ENCODE peak calls at places on chromosomes 1 and 21, in four cellular contexts. One of them, this sample, is unnamed.

GRCh38 chr1:62746086-62746808 is 37.7 kb upstream of the ATG4C start:
- DNase-seq in left ventricle myocardium inferior: no peak
- DNase-seq in body of pancreas: no peak
- DNase-seq in psoas muscle: no peak
- DNase-seq in this sample: no peak

GRCh38 chr1:20371411-20371810 is 80.7 kb downstream of the VWA5B1 start:
- DNase-seq in left ventricle myocardium inferior: no peak
- DNase-seq in body of pancreas: no peak
- DNase-seq in psoas muscle: no peak
- DNase-seq in this sample: no peak

GRCh38 chr1:241963722-241964121 is 6.2 kb downstream of the BECN2 start:
- DNase-seq in left ventricle myocardium inferior: no peak
- DNase-seq in body of pancreas: no peak
- DNase-seq in psoas muscle: no peak
- DNase-seq in this sample: no peak

GRCh38 chr1:29684141-29684540 is 447.8 kb downstream of the PTPRU start:
- DNase-seq in left ventricle myocardium inferior: no peak
- DNase-seq in body of pancreas: no peak
- DNase-seq in psoas muscle: peak; percentile 34
- DNase-seq in this sample: peak; percentile 23

GRCh38 chr1:200198247-200198646 is 170.7 kb downstream of the NR5A2 start:
- DNase-seq in left ventricle myocardium inferior: no peak
- DNase-seq in body of pancreas: no peak
- DNase-seq in psoas muscle: no peak
- DNase-seq in this sample: no peak

GRCh38 chr1:67144696-67145095 is 9.9 kb upstream of the C1orf141 start:
- DNase-seq in left ventricle myocardium inferior: no peak
- DNase-seq in body of pancreas: no peak
- DNase-seq in psoas muscle: no peak
- DNase-seq in this sample: no peak

GRCh38 chr1:233238884-233239432 is 56.6 kb downstream of the PCNX2 start:
- DNase-seq in left ventricle myocardium inferior: no peak
- DNase-seq in body of pancreas: no peak
- DNase-seq in psoas muscle: no peak
- DNase-seq in this sample: no peak

GRCh38 chr1:162236622-162237021 is 140.0 kb downstream of the SPATA46 start:
- DNase-seq in left ventricle myocardium inferior: no peak
- DNase-seq in body of pancreas: no peak
- DNase-seq in psoas muscle: no peak
- DNase-seq in this sample: no peak

GRCh38 chr21:17949395-17949794 is 130.2 kb upstream of the C21orf91 start:
- DNase-seq in left ventricle myocardium inferior: no peak
- DNase-seq in body of pancreas: no peak
- DNase-seq in psoas muscle: no peak
- DNase-seq in this sample: no peak

GRCh38 chr1:245388687-245389086 is 233.9 kb downstream of the KIF26B start:
- DNase-seq in left ventricle myocardium inferior: no peak
- DNase-seq in body of pancreas: no peak
- DNase-seq in psoas muscle: no peak
- DNase-seq in this sample: no peak

GRCh38 chr21:41438425-41439113 is 12.5 kb downstream of the MX1 start:
- DNase-seq in left ventricle myocardium inferior: no peak
- DNase-seq in body of pancreas: no peak
- DNase-seq in psoas muscle: no peak
- DNase-seq in this sample: no peak

GRCh38 chr1:241362350-241362749 is 5.3 kb upstream of the RGS7 start:
- DNase-seq in left ventricle myocardium inferior: no peak
- DNase-seq in body of pancreas: no peak
- DNase-seq in psoas muscle: no peak
- DNase-seq in this sample: no peak

DNA sequence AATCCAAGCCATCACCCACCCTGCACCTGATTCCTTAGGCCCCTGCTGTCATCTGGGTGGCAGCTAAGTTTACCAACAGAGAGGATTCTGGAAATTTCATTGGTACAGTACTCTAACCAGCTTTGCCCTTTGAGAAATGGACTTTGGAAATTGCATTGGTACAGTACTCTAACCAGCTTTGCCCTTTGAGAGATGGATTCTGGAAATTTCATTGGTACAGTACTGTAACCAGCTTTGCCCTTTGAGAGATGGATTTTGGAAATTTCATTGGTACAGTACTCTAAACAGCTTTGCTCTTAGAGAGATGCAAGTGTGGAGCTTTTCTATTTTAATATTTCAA is 42.5 kb downstream of the MAB21L3 start:
- DNase-seq in left ventricle myocardium inferior: no peak
- DNase-seq in body of pancreas: no peak
- DNase-seq in psoas muscle: no peak
- DNase-seq in this sample: no peak
- H3K4me1 ChIP-seq in left ventricle myocardium inferior: peaks cover 20% of the 10 kb centered on the region
- H3K4me1 ChIP-seq in body of pancreas: peaks cover 38% of the 10 kb centered on the region
- H3K4me1 ChIP-seq in psoas muscle: peaks cover 12% of the 10 kb centered on the region
- H3K4me1 ChIP-seq in this sample: no peaks in the 10 kb centered on the region

DNA sequence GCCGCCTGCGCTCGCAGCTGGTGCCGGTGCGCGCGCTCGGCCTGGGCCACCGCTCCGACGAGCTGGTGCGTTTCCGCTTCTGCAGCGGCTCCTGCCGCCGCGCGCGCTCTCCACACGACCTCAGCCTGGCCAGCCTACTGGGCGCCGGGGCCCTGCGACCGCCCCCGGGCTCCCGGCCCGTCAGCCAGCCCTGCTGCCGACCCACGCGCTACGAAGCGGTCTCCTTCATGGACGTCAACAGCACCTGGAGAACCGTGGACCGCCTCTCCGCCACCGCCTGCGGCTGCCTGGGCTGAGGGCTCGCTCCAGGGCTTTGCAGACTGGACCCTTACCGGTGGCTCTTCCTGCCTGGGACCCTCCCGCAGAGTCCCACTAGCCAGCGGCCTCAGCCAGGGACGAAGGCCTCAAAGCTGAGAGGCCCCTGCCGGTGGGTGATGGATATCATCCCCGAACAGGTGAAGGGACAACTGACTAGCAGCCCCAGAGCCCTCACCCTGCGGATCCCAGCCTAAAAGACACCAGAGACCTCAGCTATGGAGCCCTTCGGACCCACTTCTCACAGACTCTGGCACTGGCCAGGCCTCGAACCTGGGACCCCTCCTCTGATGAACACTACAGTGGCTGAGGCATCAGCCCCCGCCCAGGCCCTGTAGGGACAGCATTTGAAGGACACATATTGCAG is 3.0 kb downstream of the ARTN start:
- DNase-seq in left ventricle myocardium inferior: peak; percentile 26
- DNase-seq in body of pancreas: peak; percentile 51
- DNase-seq in psoas muscle: peak; percentile 66
- DNase-seq in this sample: no peak
- H3K27ac ChIP-seq in left ventricle myocardium inferior: no peak overlapping the region
- H3K27ac ChIP-seq in body of pancreas: peak overlapping the region; percentile 65
- H3K27ac ChIP-seq in psoas muscle: no peak overlapping the region
- H3K27ac ChIP-seq in this sample: peak overlapping the region; percentile 82

DNA sequence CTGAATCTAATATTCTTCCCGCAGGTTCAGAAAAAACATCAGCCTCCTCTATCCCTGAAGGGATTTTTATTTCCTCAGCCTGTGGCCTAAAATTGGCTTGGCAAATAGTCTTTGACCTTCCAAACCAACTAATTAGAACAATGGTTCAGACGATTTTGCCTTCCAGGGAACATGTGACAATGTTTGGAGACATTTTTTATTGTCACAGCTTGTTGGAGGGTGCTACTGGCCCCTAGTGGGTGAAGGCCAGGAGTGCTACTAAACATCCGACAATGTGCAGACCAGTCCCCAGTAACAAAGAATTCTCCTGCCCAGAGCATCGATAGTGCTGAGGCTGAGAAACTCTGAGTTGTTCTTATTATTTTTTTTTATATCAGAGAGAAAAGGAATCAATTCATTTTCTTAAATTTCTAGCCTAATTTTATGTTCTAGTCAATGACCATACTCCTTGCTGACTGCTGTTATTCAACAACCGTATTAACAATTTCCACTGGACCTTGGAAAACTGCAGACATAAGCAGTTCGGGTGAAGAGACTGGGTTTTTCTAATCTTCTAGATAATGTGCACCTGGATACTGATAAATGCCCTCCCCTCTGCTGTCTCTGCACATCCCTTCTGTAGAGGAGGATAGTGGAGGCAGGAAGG is 280.7 kb downstream of the LMX1A start:
- DNase-seq in left ventricle myocardium inferior: no peak
- DNase-seq in body of pancreas: peak; percentile 26
- DNase-seq in psoas muscle: no peak
- DNase-seq in this sample: no peak
- TF ChIP-seq CTCF in left ventricle myocardium inferior: peak; percentile 65
- TF ChIP-seq CTCF in body of pancreas: peak; percentile 36
- TF ChIP-seq CTCF in psoas muscle: peak; percentile 37
- TF ChIP-seq CTCF in this sample: peak; percentile 55

DNA sequence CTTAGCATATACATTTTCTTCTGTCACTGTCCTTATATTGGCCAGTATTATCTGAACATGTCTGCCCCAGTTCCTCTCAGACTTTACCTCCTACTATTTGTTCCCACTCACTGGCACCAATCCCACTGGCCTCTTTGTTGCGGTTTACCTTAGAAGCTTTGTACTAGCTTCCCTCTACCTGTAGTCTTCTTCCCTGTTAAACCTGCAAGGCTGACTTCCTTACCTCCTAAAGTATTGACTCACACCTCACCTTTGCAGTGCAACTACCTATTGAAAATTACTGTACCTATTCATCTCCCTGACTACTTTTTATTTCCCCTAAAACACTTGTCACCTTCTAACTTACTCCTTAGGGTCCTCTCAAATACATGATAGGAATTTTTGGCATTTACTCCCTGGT is 111.1 kb downstream of the CLEC20A start:
- DNase-seq in left ventricle myocardium inferior: no peak
- DNase-seq in body of pancreas: no peak
- DNase-seq in psoas muscle: no peak
- DNase-seq in this sample: no peak
- H3K4me1 ChIP-seq in left ventricle myocardium inferior: peaks cover 59% of the 10 kb centered on the region
- H3K4me1 ChIP-seq in body of pancreas: no peaks in the 10 kb centered on the region
- H3K4me1 ChIP-seq in psoas muscle: peaks cover 14% of the 10 kb centered on the region
- H3K4me1 ChIP-seq in this sample: peaks cover 5% of the 10 kb centered on the region

GRCh38 chr1:1548591-1548990 is 8.2 kb upstream of the TMEM240 start:
- DNase-seq in left ventricle myocardium inferior: no peak
- DNase-seq in body of pancreas: no peak
- DNase-seq in psoas muscle: no peak
- DNase-seq in this sample: no peak
- H3K27ac ChIP-seq in left ventricle myocardium inferior: no peak overlapping the region
- H3K27ac ChIP-seq in body of pancreas: no peak overlapping the region
- H3K27ac ChIP-seq in psoas muscle: no peak overlapping the region
- H3K27ac ChIP-seq in this sample: no peak overlapping the region

DNA sequence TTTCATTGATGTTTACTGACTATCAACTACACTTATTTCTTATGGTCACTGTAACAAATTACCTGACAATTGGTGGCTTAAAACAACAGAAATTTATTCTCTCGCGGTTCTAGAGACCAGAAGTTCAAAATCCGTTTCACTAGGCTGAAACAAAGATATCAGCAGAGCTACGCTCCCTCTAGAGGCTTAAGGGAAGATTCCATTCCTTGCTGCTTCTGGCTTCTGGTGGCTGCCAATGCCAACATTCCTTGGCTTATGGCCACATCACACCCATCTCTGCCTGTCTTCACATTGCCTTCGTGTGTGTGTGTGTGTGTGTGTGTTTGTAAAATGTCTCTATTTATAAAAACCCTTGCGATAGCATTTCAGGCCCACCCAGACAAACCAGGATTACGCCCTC is 66.4 kb downstream of the LMX1A start:
- DNase-seq in left ventricle myocardium inferior: no peak
- DNase-seq in body of pancreas: no peak
- DNase-seq in psoas muscle: no peak
- DNase-seq in this sample: no peak
- TF ChIP-seq CTCF in left ventricle myocardium inferior: no peak
- TF ChIP-seq CTCF in body of pancreas: no peak
- TF ChIP-seq CTCF in psoas muscle: peak; percentile 29
- TF ChIP-seq CTCF in this sample: no peak

GRCh38 chr1:21439345-21439720 is 604 bp upstream of the NBPF3 start:
- DNase-seq in left ventricle myocardium inferior: no peak
- DNase-seq in body of pancreas: no peak
- DNase-seq in psoas muscle: no peak
- DNase-seq in this sample: no peak
- H3K4me1 ChIP-seq in left ventricle myocardium inferior: peaks cover 27% of the 10 kb centered on the region
- H3K4me1 ChIP-seq in body of pancreas: peaks cover 23% of the 10 kb centered on the region
- H3K4me1 ChIP-seq in psoas muscle: no peaks in the 10 kb centered on the region
- H3K4me1 ChIP-seq in this sample: no peaks in the 10 kb centered on the region

GRCh38 chr1:164583835-164584539 is 25.0 kb downstream of the PBX1 start:
- DNase-seq in left ventricle myocardium inferior: no peak
- DNase-seq in body of pancreas: no peak
- DNase-seq in psoas muscle: no peak
- DNase-seq in this sample: no peak

GRCh38 chr1:164583196-164583595 is 24.2 kb downstream of the PBX1 start:
- DNase-seq in left ventricle myocardium inferior: no peak
- DNase-seq in body of pancreas: no peak
- DNase-seq in psoas muscle: no peak
- DNase-seq in this sample: no peak

GRCh38 chr1:164579346-164579745 is 20.4 kb downstream of the PBX1 start:
- DNase-seq in left ventricle myocardium inferior: no peak
- DNase-seq in body of pancreas: no peak
- DNase-seq in psoas muscle: no peak
- DNase-seq in this sample: no peak

GRCh38 chr1:164578474-164579200 is 19.7 kb downstream of the PBX1 start:
- DNase-seq in left ventricle myocardium inferior: no peak
- DNase-seq in body of pancreas: no peak
- DNase-seq in psoas muscle: no peak
- DNase-seq in this sample: no peak

DNA sequence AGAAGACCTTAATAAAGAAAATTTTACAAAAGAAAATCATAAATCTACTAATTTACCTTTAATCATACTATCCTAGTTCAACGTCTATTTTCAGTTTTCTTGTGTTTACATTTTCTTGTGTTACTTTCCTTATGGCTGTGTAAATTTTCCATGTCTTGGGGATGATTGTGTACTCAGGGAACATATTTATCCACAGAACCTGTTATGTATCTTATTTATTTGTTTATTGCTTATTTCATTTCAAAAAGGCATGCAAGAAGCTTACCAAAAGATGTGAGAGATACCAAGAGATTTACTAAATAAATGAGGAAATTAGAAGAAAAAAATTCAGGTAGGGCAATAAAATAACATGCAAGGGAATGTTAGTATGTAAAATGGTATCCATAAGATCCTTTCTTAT is 22.8 kb downstream of the PBX1 start:
- DNase-seq in left ventricle myocardium inferior: no peak
- DNase-seq in body of pancreas: no peak
- DNase-seq in psoas muscle: no peak
- DNase-seq in this sample: no peak
- H3K27ac ChIP-seq in left ventricle myocardium inferior: no peak overlapping the region
- H3K27ac ChIP-seq in body of pancreas: no peak overlapping the region
- H3K27ac ChIP-seq in psoas muscle: no peak overlapping the region
- H3K27ac ChIP-seq in this sample: no peak overlapping the region

GRCh38 chr1:15060104-15060503 is 93.4 kb upstream of the TMEM51 start:
- DNase-seq in left ventricle myocardium inferior: no peak
- DNase-seq in body of pancreas: no peak
- DNase-seq in psoas muscle: no peak
- DNase-seq in this sample: no peak

GRCh38 chr1:15055736-15056415 is 97.7 kb upstream of the TMEM51 start:
- DNase-seq in left ventricle myocardium inferior: no peak
- DNase-seq in body of pancreas: no peak
- DNase-seq in psoas muscle: no peak
- DNase-seq in this sample: no peak

GRCh38 chr1:15058261-15058660 is 95.3 kb upstream of the TMEM51 start:
- DNase-seq in left ventricle myocardium inferior: no peak
- DNase-seq in body of pancreas: no peak
- DNase-seq in psoas muscle: no peak
- DNase-seq in this sample: no peak

GRCh38 chr1:15056515-15057285 is 96.8 kb upstream of the TMEM51 start:
- DNase-seq in left ventricle myocardium inferior: no peak
- DNase-seq in body of pancreas: no peak
- DNase-seq in psoas muscle: no peak
- DNase-seq in this sample: no peak

GRCh38 chr1:15057834-15058233 is 95.7 kb upstream of the TMEM51 start:
- DNase-seq in left ventricle myocardium inferior: no peak
- DNase-seq in body of pancreas: no peak
- DNase-seq in psoas muscle: no peak
- DNase-seq in this sample: no peak
- TF ChIP-seq CTCF in left ventricle myocardium inferior: no peak
- TF ChIP-seq CTCF in body of pancreas: no peak
- TF ChIP-seq CTCF in psoas muscle: no peak
- TF ChIP-seq CTCF in this sample: no peak

This sample was measured in RWPE2.